ENCODE peak calls at places on chromosome 15, in ten cellular contexts. One of them, this sample, is unnamed.

GRCh38 chr15:49723981-49724380 is 103.1 kb downstream of the DTWD1 start:
- DNase-seq in PC-3: no peak
- DNase-seq in stimulated activated effector memory CD8-positive, alpha-beta T cell treated with anti-CD3 and anti-CD28 coated beads, Interleukin-12 subunit alpha, Interleukin-12 subunit beta, amount 100 ng/mL, for 72 hours: no peak
- DNase-seq in germinal center: no peak
- DNase-seq in AG09309: no peak
- DNase-seq in naive thymus-derived CD8-positive, alpha-beta T cell: no peak
- DNase-seq in NB4: no peak
- DNase-seq in KG1: no peak
- DNase-seq in skeletal muscle cell: no peak
- DNase-seq in stimulated activated CD8-positive, alpha-beta memory T cell treated with anti-CD3 and anti-CD28 coated beads, Interleukin-15, amount 100 ng/mL, for 24 hours: no peak
- DNase-seq in this sample: no peak

GRCh38 chr15:36294359-36294758 is 285.1 kb upstream of the CDIN1 start:
- DNase-seq in PC-3: no peak
- DNase-seq in stimulated activated effector memory CD8-positive, alpha-beta T cell treated with anti-CD3 and anti-CD28 coated beads, Interleukin-12 subunit alpha, Interleukin-12 subunit beta, amount 100 ng/mL, for 72 hours: no peak
- DNase-seq in germinal center: no peak
- DNase-seq in skeletal muscle cell: no peak
- DNase-seq in naive thymus-derived CD8-positive, alpha-beta T cell: no peak
- DNase-seq in AG09309: no peak
- DNase-seq in stimulated activated CD8-positive, alpha-beta memory T cell treated with anti-CD3 and anti-CD28 coated beads, Interleukin-15, amount 100 ng/mL, for 24 hours: no peak
- DNase-seq in NB4: no peak
- DNase-seq in KG1: no peak
- DNase-seq in this sample: no peak

GRCh38 chr15:33242165-33242564 is 47.7 kb upstream of the FMN1 start:
- DNase-seq in AG09309: peak; percentile 18
- DNase-seq in KG1: no peak
- DNase-seq in stimulated activated effector memory CD8-positive, alpha-beta T cell treated with anti-CD3 and anti-CD28 coated beads, Interleukin-12 subunit alpha, Interleukin-12 subunit beta, amount 100 ng/mL, for 72 hours: no peak
- DNase-seq in NB4: no peak
- DNase-seq in PC-3: peak; percentile 94
- DNase-seq in stimulated activated CD8-positive, alpha-beta memory T cell treated with anti-CD3 and anti-CD28 coated beads, Interleukin-15, amount 100 ng/mL, for 24 hours: no peak
- DNase-seq in naive thymus-derived CD8-positive, alpha-beta T cell: no peak
- DNase-seq in skeletal muscle cell: no peak
- DNase-seq in germinal center: no peak
- DNase-seq in this sample: no peak

GRCh38 chr15:78507831-78508160 is 419 bp downstream of the HYKK start:
- DNase-seq in stimulated activated CD8-positive, alpha-beta memory T cell treated with anti-CD3 and anti-CD28 coated beads, Interleukin-15, amount 100 ng/mL, for 24 hours: no peak
- DNase-seq in AG09309: no peak
- DNase-seq in NB4: no peak
- DNase-seq in germinal center: peak; percentile 33
- DNase-seq in stimulated activated effector memory CD8-positive, alpha-beta T cell treated with anti-CD3 and anti-CD28 coated beads, Interleukin-12 subunit alpha, Interleukin-12 subunit beta, amount 100 ng/mL, for 72 hours: no peak
- DNase-seq in KG1: no peak
- DNase-seq in skeletal muscle cell: no peak
- DNase-seq in naive thymus-derived CD8-positive, alpha-beta T cell: no peak
- DNase-seq in PC-3: no peak
- DNase-seq in this sample: no peak

GRCh38 chr15:77907824-77908751 is 169.4 kb downstream of the TBC1D2B start:
- DNase-seq in AG09309: no peak
- DNase-seq in skeletal muscle cell: no peak
- DNase-seq in stimulated activated effector memory CD8-positive, alpha-beta T cell treated with anti-CD3 and anti-CD28 coated beads, Interleukin-12 subunit alpha, Interleukin-12 subunit beta, amount 100 ng/mL, for 72 hours: peak; percentile 22
- DNase-seq in stimulated activated CD8-positive, alpha-beta memory T cell treated with anti-CD3 and anti-CD28 coated beads, Interleukin-15, amount 100 ng/mL, for 24 hours: peak; percentile 19
- DNase-seq in NB4: peak; percentile 85
- DNase-seq in KG1: no peak
- DNase-seq in PC-3: peak; percentile 60
- DNase-seq in germinal center: no peak
- DNase-seq in naive thymus-derived CD8-positive, alpha-beta T cell: peak; percentile 27
- DNase-seq in this sample: no peak

GRCh38 chr15:56824174-56824573 is 90.9 kb upstream of the ZNF280D start:
- DNase-seq in germinal center: no peak
- DNase-seq in AG09309: no peak
- DNase-seq in skeletal muscle cell: peak; percentile 37
- DNase-seq in naive thymus-derived CD8-positive, alpha-beta T cell: no peak
- DNase-seq in stimulated activated CD8-positive, alpha-beta memory T cell treated with anti-CD3 and anti-CD28 coated beads, Interleukin-15, amount 100 ng/mL, for 24 hours: no peak
- DNase-seq in NB4: no peak
- DNase-seq in stimulated activated effector memory CD8-positive, alpha-beta T cell treated with anti-CD3 and anti-CD28 coated beads, Interleukin-12 subunit alpha, Interleukin-12 subunit beta, amount 100 ng/mL, for 72 hours: no peak
- DNase-seq in KG1: no peak
- DNase-seq in PC-3: no peak
- DNase-seq in this sample: no peak

GRCh38 chr15:101675015-101675414 is 22.8 kb upstream of the TM2D3 start:
- DNase-seq in skeletal muscle cell: peak; percentile 55
- DNase-seq in AG09309: peak; percentile 52
- DNase-seq in naive thymus-derived CD8-positive, alpha-beta T cell: no peak
- DNase-seq in PC-3: peak; percentile 64
- DNase-seq in germinal center: no peak
- DNase-seq in stimulated activated CD8-positive, alpha-beta memory T cell treated with anti-CD3 and anti-CD28 coated beads, Interleukin-15, amount 100 ng/mL, for 24 hours: no peak
- DNase-seq in NB4: no peak
- DNase-seq in KG1: no peak
- DNase-seq in stimulated activated effector memory CD8-positive, alpha-beta T cell treated with anti-CD3 and anti-CD28 coated beads, Interleukin-12 subunit alpha, Interleukin-12 subunit beta, amount 100 ng/mL, for 72 hours: no peak
- DNase-seq in this sample: no peak

GRCh38 chr15:78927077-78927790 is 17.6 kb downstream of the CTSH start:
- DNase-seq in germinal center: no peak
- DNase-seq in stimulated activated CD8-positive, alpha-beta memory T cell treated with anti-CD3 and anti-CD28 coated beads, Interleukin-15, amount 100 ng/mL, for 24 hours: no peak
- DNase-seq in KG1: no peak
- DNase-seq in AG09309: no peak
- DNase-seq in stimulated activated effector memory CD8-positive, alpha-beta T cell treated with anti-CD3 and anti-CD28 coated beads, Interleukin-12 subunit alpha, Interleukin-12 subunit beta, amount 100 ng/mL, for 72 hours: no peak
- DNase-seq in skeletal muscle cell: no peak
- DNase-seq in NB4: no peak
- DNase-seq in naive thymus-derived CD8-positive, alpha-beta T cell: no peak
- DNase-seq in PC-3: no peak
- DNase-seq in this sample: no peak

GRCh38 chr15:97836003-97836402 is 124.5 kb upstream of the ARRDC4 start:
- DNase-seq in AG09309: no peak
- DNase-seq in skeletal muscle cell: no peak
- DNase-seq in PC-3: no peak
- DNase-seq in stimulated activated effector memory CD8-positive, alpha-beta T cell treated with anti-CD3 and anti-CD28 coated beads, Interleukin-12 subunit alpha, Interleukin-12 subunit beta, amount 100 ng/mL, for 72 hours: no peak
- DNase-seq in KG1: no peak
- DNase-seq in naive thymus-derived CD8-positive, alpha-beta T cell: no peak
- DNase-seq in germinal center: no peak
- DNase-seq in stimulated activated CD8-positive, alpha-beta memory T cell treated with anti-CD3 and anti-CD28 coated beads, Interleukin-15, amount 100 ng/mL, for 24 hours: no peak
- DNase-seq in NB4: no peak
- DNase-seq in this sample: no peak

GRCh38 chr15:65132841-65133549 is 613 bp downstream of the PDCD7 start:
- DNase-seq in stimulated activated CD8-positive, alpha-beta memory T cell treated with anti-CD3 and anti-CD28 coated beads, Interleukin-15, amount 100 ng/mL, for 24 hours: no peak
- DNase-seq in stimulated activated effector memory CD8-positive, alpha-beta T cell treated with anti-CD3 and anti-CD28 coated beads, Interleukin-12 subunit alpha, Interleukin-12 subunit beta, amount 100 ng/mL, for 72 hours: peak; percentile 17
- DNase-seq in KG1: no peak
- DNase-seq in PC-3: peak; percentile 11
- DNase-seq in naive thymus-derived CD8-positive, alpha-beta T cell: peak; percentile 7
- DNase-seq in skeletal muscle cell: no peak
- DNase-seq in AG09309: no peak
- DNase-seq in NB4: peak; percentile 74
- DNase-seq in germinal center: peak; percentile 61
- DNase-seq in this sample: no peak

GRCh38 chr15:68630205-68630555 is 51.4 kb downstream of the CORO2B start:
- DNase-seq in stimulated activated effector memory CD8-positive, alpha-beta T cell treated with anti-CD3 and anti-CD28 coated beads, Interleukin-12 subunit alpha, Interleukin-12 subunit beta, amount 100 ng/mL, for 72 hours: no peak
- DNase-seq in NB4: no peak
- DNase-seq in naive thymus-derived CD8-positive, alpha-beta T cell: no peak
- DNase-seq in stimulated activated CD8-positive, alpha-beta memory T cell treated with anti-CD3 and anti-CD28 coated beads, Interleukin-15, amount 100 ng/mL, for 24 hours: no peak
- DNase-seq in AG09309: no peak
- DNase-seq in PC-3: no peak
- DNase-seq in skeletal muscle cell: no peak
- DNase-seq in KG1: no peak
- DNase-seq in germinal center: no peak
- DNase-seq in this sample: no peak

GRCh38 chr15:71252036-71252898 is 137.0 kb downstream of the THSD4 start:
- DNase-seq in stimulated activated effector memory CD8-positive, alpha-beta T cell treated with anti-CD3 and anti-CD28 coated beads, Interleukin-12 subunit alpha, Interleukin-12 subunit beta, amount 100 ng/mL, for 72 hours: no peak
- DNase-seq in stimulated activated CD8-positive, alpha-beta memory T cell treated with anti-CD3 and anti-CD28 coated beads, Interleukin-15, amount 100 ng/mL, for 24 hours: no peak
- DNase-seq in naive thymus-derived CD8-positive, alpha-beta T cell: no peak
- DNase-seq in NB4: no peak
- DNase-seq in KG1: no peak
- DNase-seq in germinal center: no peak
- DNase-seq in PC-3: peak; percentile 57
- DNase-seq in skeletal muscle cell: no peak
- DNase-seq in AG09309: no peak
- DNase-seq in this sample: no peak

GRCh38 chr15:59632714-59633113 is 21.1 kb downstream of the GCNT3 start:
- DNase-seq in germinal center: no peak
- DNase-seq in skeletal muscle cell: no peak
- DNase-seq in naive thymus-derived CD8-positive, alpha-beta T cell: no peak
- DNase-seq in NB4: peak; percentile 12
- DNase-seq in KG1: no peak
- DNase-seq in AG09309: no peak
- DNase-seq in stimulated activated effector memory CD8-positive, alpha-beta T cell treated with anti-CD3 and anti-CD28 coated beads, Interleukin-12 subunit alpha, Interleukin-12 subunit beta, amount 100 ng/mL, for 72 hours: no peak
- DNase-seq in PC-3: peak; percentile 28
- DNase-seq in stimulated activated CD8-positive, alpha-beta memory T cell treated with anti-CD3 and anti-CD28 coated beads, Interleukin-15, amount 100 ng/mL, for 24 hours: no peak
- DNase-seq in this sample: no peak

GRCh38 chr15:83746231-83746630 is 92.3 kb downstream of the ADAMTSL3 start:
- DNase-seq in PC-3: peak; percentile 92
- DNase-seq in germinal center: no peak
- DNase-seq in naive thymus-derived CD8-positive, alpha-beta T cell: no peak
- DNase-seq in stimulated activated CD8-positive, alpha-beta memory T cell treated with anti-CD3 and anti-CD28 coated beads, Interleukin-15, amount 100 ng/mL, for 24 hours: no peak
- DNase-seq in KG1: no peak
- DNase-seq in NB4: no peak
- DNase-seq in AG09309: no peak
- DNase-seq in skeletal muscle cell: no peak
- DNase-seq in stimulated activated effector memory CD8-positive, alpha-beta T cell treated with anti-CD3 and anti-CD28 coated beads, Interleukin-12 subunit alpha, Interleukin-12 subunit beta, amount 100 ng/mL, for 72 hours: no peak
- DNase-seq in this sample: no peak

GRCh38 chr15:43901485-43901884 is 74.7 kb downstream of the WDR76 start:
- DNase-seq in KG1: no peak
- DNase-seq in AG09309: no peak
- DNase-seq in germinal center: no peak
- DNase-seq in stimulated activated CD8-positive, alpha-beta memory T cell treated with anti-CD3 and anti-CD28 coated beads, Interleukin-15, amount 100 ng/mL, for 24 hours: no peak
- DNase-seq in stimulated activated effector memory CD8-positive, alpha-beta T cell treated with anti-CD3 and anti-CD28 coated beads, Interleukin-12 subunit alpha, Interleukin-12 subunit beta, amount 100 ng/mL, for 72 hours: no peak
- DNase-seq in NB4: no peak
- DNase-seq in PC-3: no peak
- DNase-seq in naive thymus-derived CD8-positive, alpha-beta T cell: no peak
- DNase-seq in skeletal muscle cell: no peak
- DNase-seq in this sample: no peak

GRCh38 chr15:89457086-89457485 is 39.3 kb downstream of the RHCG start:
- DNase-seq in skeletal muscle cell: no peak
- DNase-seq in stimulated activated CD8-positive, alpha-beta memory T cell treated with anti-CD3 and anti-CD28 coated beads, Interleukin-15, amount 100 ng/mL, for 24 hours: no peak
- DNase-seq in PC-3: peak; percentile 54
- DNase-seq in stimulated activated effector memory CD8-positive, alpha-beta T cell treated with anti-CD3 and anti-CD28 coated beads, Interleukin-12 subunit alpha, Interleukin-12 subunit beta, amount 100 ng/mL, for 72 hours: no peak
- DNase-seq in naive thymus-derived CD8-positive, alpha-beta T cell: no peak
- DNase-seq in NB4: peak; percentile 70
- DNase-seq in AG09309: no peak
- DNase-seq in germinal center: peak; percentile 54
- DNase-seq in KG1: no peak
- DNase-seq in this sample: no peak

GRCh38 chr15:85649372-85649771 is 145.4 kb downstream of the KLHL25 start:
- DNase-seq in KG1: no peak
- DNase-seq in naive thymus-derived CD8-positive, alpha-beta T cell: no peak
- DNase-seq in PC-3: no peak
- DNase-seq in NB4: peak; percentile 85
- DNase-seq in skeletal muscle cell: peak; percentile 80
- DNase-seq in stimulated activated CD8-positive, alpha-beta memory T cell treated with anti-CD3 and anti-CD28 coated beads, Interleukin-15, amount 100 ng/mL, for 24 hours: no peak
- DNase-seq in stimulated activated effector memory CD8-positive, alpha-beta T cell treated with anti-CD3 and anti-CD28 coated beads, Interleukin-12 subunit alpha, Interleukin-12 subunit beta, amount 100 ng/mL, for 72 hours: no peak
- DNase-seq in germinal center: no peak
- DNase-seq in AG09309: no peak
- DNase-seq in this sample: no peak

GRCh38 chr15:82018201-82018600 is 27.6 kb downstream of the MEX3B start:
- DNase-seq in naive thymus-derived CD8-positive, alpha-beta T cell: no peak
- DNase-seq in NB4: peak; percentile 97
- DNase-seq in KG1: peak; percentile 77
- DNase-seq in stimulated activated effector memory CD8-positive, alpha-beta T cell treated with anti-CD3 and anti-CD28 coated beads, Interleukin-12 subunit alpha, Interleukin-12 subunit beta, amount 100 ng/mL, for 72 hours: no peak
- DNase-seq in skeletal muscle cell: no peak
- DNase-seq in germinal center: no peak
- DNase-seq in stimulated activated CD8-positive, alpha-beta memory T cell treated with anti-CD3 and anti-CD28 coated beads, Interleukin-15, amount 100 ng/mL, for 24 hours: no peak
- DNase-seq in PC-3: no peak
- DNase-seq in AG09309: no peak
- DNase-seq in this sample: no peak

GRCh38 chr15:38144921-38145320 is 107.7 kb upstream of the SPRED1 start:
- DNase-seq in germinal center: no peak
- DNase-seq in AG09309: no peak
- DNase-seq in stimulated activated CD8-positive, alpha-beta memory T cell treated with anti-CD3 and anti-CD28 coated beads, Interleukin-15, amount 100 ng/mL, for 24 hours: no peak
- DNase-seq in PC-3: peak; percentile 19
- DNase-seq in skeletal muscle cell: no peak
- DNase-seq in stimulated activated effector memory CD8-positive, alpha-beta T cell treated with anti-CD3 and anti-CD28 coated beads, Interleukin-12 subunit alpha, Interleukin-12 subunit beta, amount 100 ng/mL, for 72 hours: no peak
- DNase-seq in KG1: no peak
- DNase-seq in NB4: no peak
- DNase-seq in naive thymus-derived CD8-positive, alpha-beta T cell: no peak
- DNase-seq in this sample: no peak

GRCh38 chr15:83380682-83381081 is 66.5 kb upstream of the SH3GL3 start:
- DNase-seq in stimulated activated CD8-positive, alpha-beta memory T cell treated with anti-CD3 and anti-CD28 coated beads, Interleukin-15, amount 100 ng/mL, for 24 hours: no peak
- DNase-seq in PC-3: peak; percentile 78
- DNase-seq in KG1: no peak
- DNase-seq in germinal center: no peak
- DNase-seq in NB4: peak; percentile 50
- DNase-seq in stimulated activated effector memory CD8-positive, alpha-beta T cell treated with anti-CD3 and anti-CD28 coated beads, Interleukin-12 subunit alpha, Interleukin-12 subunit beta, amount 100 ng/mL, for 72 hours: no peak
- DNase-seq in naive thymus-derived CD8-positive, alpha-beta T cell: no peak
- DNase-seq in skeletal muscle cell: no peak
- DNase-seq in AG09309: peak; percentile 7
- DNase-seq in this sample: no peak

GRCh38 chr15:27956285-27956684 is 142.8 kb downstream of the OCA2 start:
- DNase-seq in PC-3: no peak
- DNase-seq in stimulated activated effector memory CD8-positive, alpha-beta T cell treated with anti-CD3 and anti-CD28 coated beads, Interleukin-12 subunit alpha, Interleukin-12 subunit beta, amount 100 ng/mL, for 72 hours: no peak
- DNase-seq in KG1: no peak
- DNase-seq in NB4: peak; percentile 23
- DNase-seq in skeletal muscle cell: no peak
- DNase-seq in germinal center: no peak
- DNase-seq in stimulated activated CD8-positive, alpha-beta memory T cell treated with anti-CD3 and anti-CD28 coated beads, Interleukin-15, amount 100 ng/mL, for 24 hours: no peak
- DNase-seq in naive thymus-derived CD8-positive, alpha-beta T cell: no peak
- DNase-seq in AG09309: no peak
- DNase-seq in this sample: no peak

GRCh38 chr15:59340325-59340724 is 32.3 kb downstream of the MYO1E start:
- DNase-seq in KG1: no peak
- DNase-seq in stimulated activated CD8-positive, alpha-beta memory T cell treated with anti-CD3 and anti-CD28 coated beads, Interleukin-15, amount 100 ng/mL, for 24 hours: no peak
- DNase-seq in naive thymus-derived CD8-positive, alpha-beta T cell: no peak
- DNase-seq in NB4: no peak
- DNase-seq in PC-3: no peak
- DNase-seq in skeletal muscle cell: no peak
- DNase-seq in germinal center: no peak
- DNase-seq in AG09309: no peak
- DNase-seq in stimulated activated effector memory CD8-positive, alpha-beta T cell treated with anti-CD3 and anti-CD28 coated beads, Interleukin-12 subunit alpha, Interleukin-12 subunit beta, amount 100 ng/mL, for 72 hours: no peak
- DNase-seq in this sample: no peak

GRCh38 chr15:68081869-68082505 is 27.9 kb downstream of the PIAS1 start:
- DNase-seq in AG09309: no peak
- DNase-seq in skeletal muscle cell: no peak
- DNase-seq in NB4: no peak
- DNase-seq in germinal center: no peak
- DNase-seq in naive thymus-derived CD8-positive, alpha-beta T cell: no peak
- DNase-seq in KG1: no peak
- DNase-seq in stimulated activated effector memory CD8-positive, alpha-beta T cell treated with anti-CD3 and anti-CD28 coated beads, Interleukin-12 subunit alpha, Interleukin-12 subunit beta, amount 100 ng/mL, for 72 hours: no peak
- DNase-seq in PC-3: no peak
- DNase-seq in stimulated activated CD8-positive, alpha-beta memory T cell treated with anti-CD3 and anti-CD28 coated beads, Interleukin-15, amount 100 ng/mL, for 24 hours: no peak
- DNase-seq in this sample: no peak

GRCh38 chr15:78368671-78369070 is 28.5 kb downstream of the CRABP1 start:
- DNase-seq in skeletal muscle cell: no peak
- DNase-seq in PC-3: no peak
- DNase-seq in germinal center: no peak
- DNase-seq in AG09309: no peak
- DNase-seq in naive thymus-derived CD8-positive, alpha-beta T cell: no peak
- DNase-seq in stimulated activated CD8-positive, alpha-beta memory T cell treated with anti-CD3 and anti-CD28 coated beads, Interleukin-15, amount 100 ng/mL, for 24 hours: no peak
- DNase-seq in NB4: peak; percentile 40
- DNase-seq in stimulated activated effector memory CD8-positive, alpha-beta T cell treated with anti-CD3 and anti-CD28 coated beads, Interleukin-12 subunit alpha, Interleukin-12 subunit beta, amount 100 ng/mL, for 72 hours: no peak
- DNase-seq in KG1: no peak
- DNase-seq in this sample: no peak